ENCODE peak calls at places on chromosome 1, in eight cellular contexts. E is tibial nerve; M is GM12864; F is NT2/D1; G is stromal cell of bone marrow; C is activated CD4-positive, alpha-beta T cell treated with anti-CD3 and anti-CD28 coated beads for 4 hours; R is progenitor cell of endocrine pancreas; K is Right ventricle myocardium inferior. S is an unnamed sample.

GRCh38 chr1:228983661-228984060 is 248.4 kb downstream of the RHOU start:
- DNase-seq in K (no peak), C (no peak), R (no peak), G (no peak), M (no peak), E (no peak), F (no peak), S (no peak)

GRCh38 chr1:57464756-57465155 is 40.9 kb upstream of the DAB1 start:
- DNase-seq in C (no peak), R (no peak), M (no peak), E (no peak), K (no peak), F (no peak), G (no peak), S (no peak)

GRCh38 chr1:44643721-44644330 is 30.5 kb downstream of the TMEM53 start:
- DNase-seq in E (no peak), K (no peak), R (no peak), M (no peak), G (no peak), C (no peak), F (no peak), S (no peak)

GRCh38 chr1:232471250-232471649 is 158.7 kb downstream of the SIPA1L2 start:
- DNase-seq in K (no peak), G (no peak), F (no peak), M (no peak), E (no peak), C (no peak), R (no peak), S (no peak)

GRCh38 chr1:184860985-184861754 is 106.5 kb upstream of the EDEM3 start:
- DNase-seq in K (no peak), M (peak), G (no peak), F (no peak), R (no peak), C (no peak), E (no peak), S (no peak)

GRCh38 chr1:71559880-71560279 is 479.0 kb upstream of the ZRANB2 start:
- DNase-seq in C (no peak), M (no peak), F (no peak), E (no peak), R (no peak), K (no peak), G (no peak), S (no peak)

GRCh38 chr1:226632922-226633351 is 84.4 kb downstream of the STUM start:
- DNase-seq in F (no peak), K (peak), M (no peak), E (no peak), R (no peak), G (no peak), C (peak), S (no peak)

GRCh38 chr1:63615809-63616420 is 22.7 kb downstream of the PGM1 start:
- DNase-seq in G (peak), F (peak), K (no peak), E (peak), C (peak), M (peak), R (peak), S (peak)

GRCh38 chr1:169538998-169539871 is 47.0 kb downstream of the F5 start:
- DNase-seq in C (no peak), M (no peak), R (no peak), F (no peak), G (peak), E (no peak), K (no peak), S (peak)

GRCh38 chr1:235917267-235917811 is 50.6 kb upstream of the LYST start:
- DNase-seq in K (peak), M (peak), E (peak), G (peak), F (no peak), R (no peak), C (peak), S (peak)

GRCh38 chr1:31669786-31670582 is 25.3 kb upstream of the PEF1 start:
- DNase-seq in G (no peak), R (no peak), M (no peak), C (peak), K (peak), E (peak), F (no peak), S (no peak)

GRCh38 chr1:216902669-216903388 is 179.6 kb upstream of the ESRRG start:
- DNase-seq in E (no peak), F (no peak), K (no peak), G (no peak), C (no peak), M (no peak), R (no peak), S (no peak)

GRCh38 chr1:180610556-180611015 is 21.2 kb upstream of the XPR1 start:
- DNase-seq in K (no peak), F (no peak), M (no peak), E (no peak), R (no peak), G (no peak), C (no peak), S (no peak)

GRCh38 chr1:184283999-184284398 is 102.8 kb upstream of the C1orf21 start:
- DNase-seq in R (no peak), E (no peak), M (no peak), K (no peak), C (no peak), G (no peak), F (no peak), S (no peak)

GRCh38 chr1:181013144-181013543 is 9.5 kb downstream of the STX6 start:
- DNase-seq in E (no peak), G (no peak), R (no peak), C (no peak), M (no peak), K (no peak), F (no peak), S (no peak)

GRCh38 chr1:93556291-93556690 is 108.4 kb downstream of the FNBP1L start:
- DNase-seq in E (no peak), F (no peak), G (no peak), R (no peak), M (no peak), C (no peak), K (no peak), S (no peak)

GRCh38 chr1:224438989-224439388 is 4.4 kb upstream of the WDR26 start:
- DNase-seq in R (no peak), M (no peak), E (no peak), F (no peak), K (no peak), C (no peak), G (no peak), S (no peak)

GRCh38 chr1:208029381-208030319 is 118.7 kb upstream of the CD34 start:
- DNase-seq in R (no peak), F (no peak), K (no peak), G (peak), M (no peak), C (no peak), E (no peak), S (no peak)

GRCh38 chr1:160590488-160590887 is 11.2 kb upstream of the CD84 start:
- DNase-seq in K (no peak), F (no peak), R (no peak), C (no peak), G (no peak), E (no peak), M (no peak), S (no peak)

GRCh38 chr1:21654209-21654608 is 14.9 kb downstream of the RAP1GAP start:
- DNase-seq in M (no peak), R (no peak), F (no peak), G (no peak), K (no peak), E (no peak), C (no peak), S (no peak)

GRCh38 chr1:33330376-33330890 is 9.5 kb upstream of the A3GALT2 start:
- DNase-seq in F (no peak), C (no peak), G (no peak), K (no peak), M (no peak), E (no peak), R (no peak), S (no peak)

GRCh38 chr1:210754931-210755670 is 378.8 kb downstream of the KCNH1 start:
- DNase-seq in E (no peak), C (no peak), F (peak), R (no peak), G (no peak), K (no peak), M (no peak), S (no peak)

GRCh38 chr1:64038965-64039926 is 164.2 kb upstream of the UBE2U start:
- DNase-seq in K (no peak), C (no peak), G (peak), E (peak), F (peak), M (no peak), R (no peak), S (peak)

GRCh38 chr1:8660455-8660854 is 157.0 kb downstream of the RERE start:
- DNase-seq in R (no peak), C (no peak), G (peak), M (no peak), F (no peak), E (peak), K (peak), S (peak)

GRCh38 chr1:117740461-117740860 is 134.6 kb downstream of the TENT5C start:
- DNase-seq in K (no peak), E (no peak), F (no peak), M (no peak), G (no peak), C (no peak), R (no peak), S (no peak)

GRCh38 chr1:214331827-214332423 is 51.0 kb downstream of the SMYD2 start:
- DNase-seq in M (no peak), G (no peak), R (no peak), C (peak), K (no peak), E (no peak), F (no peak), S (no peak)

GRCh38 chr1:219771039-219771438 is 157.3 kb downstream of the SLC30A10 start:
- DNase-seq in M (no peak), F (peak), R (no peak), K (no peak), G (peak), E (no peak), C (no peak), S (peak)

GRCh38 chr1:62800274-62800673 is 16.3 kb downstream of the ATG4C start:
- DNase-seq in K (no peak), M (no peak), E (no peak), G (no peak), C (no peak), R (no peak), F (no peak), S (no peak)

GRCh38 chr1:185444651-185445050 is 127.6 kb upstream of the IVNS1ABP start:
- DNase-seq in C (no peak), E (no peak), F (no peak), R (no peak), G (no peak), M (no peak), K (no peak), S (no peak)

GRCh38 chr1:31859719-31860118 is 43.9 kb upstream of the SPOCD1 start:
- DNase-seq in R (no peak), G (no peak), F (no peak), E (no peak), K (no peak), C (no peak), M (no peak), S (no peak)

GRCh38 chr1:173507205-173507846 is 30.2 kb downstream of the PRDX6 start:
- DNase-seq in M (no peak), E (no peak), C (no peak), G (peak), R (no peak), K (no peak), F (peak), S (peak)

GRCh38 chr1:161781995-161782394 is 15.9 kb downstream of the ATF6 start:
- DNase-seq in G (no peak), C (no peak), K (no peak), R (no peak), F (no peak), E (no peak), M (no peak), S (no peak)

GRCh38 chr1:229470406-229471043 is 36.6 kb upstream of the ACTA1 start:
- DNase-seq in R (no peak), G (no peak), C (no peak), F (no peak), K (no peak), M (no peak), E (no peak), S (no peak)

GRCh38 chr1:171141336-171142051 is 43.6 kb upstream of the FMO2 start:
- DNase-seq in M (no peak), R (no peak), C (no peak), E (peak), F (peak), K (peak), G (peak), S (peak)

GRCh38 chr1:14320518-14320917 is 278.0 kb upstream of the KAZN start:
- DNase-seq in F (no peak), M (no peak), E (no peak), R (no peak), K (no peak), G (peak), C (no peak), S (no peak)